ENCODE peak calls at places on chromosomes 7 and 10, in five cellular contexts. P is spleen, F is sigmoid colon, M is HepG2, S is endothelial cell of umbilical vein. C is an unnamed sample.

GRCh38 chr7:126780993-126781392 is 471.7 kb downstream of the GRM8 start:
- DNase-seq in P (no peak), S (no peak), F (no peak), M (no peak), C (no peak)

GRCh38 chr10:111650088-111650487 is 533.5 kb downstream of the GPAM start:
- DNase-seq in F (no peak), P (no peak), S (no peak), M (no peak), C (no peak)

GRCh38 chr7:140200102-140200989 is 23.6 kb upstream of the KDM7A start:
- DNase-seq in F (peak), S (peak), M (peak), P (no peak), C (no peak)

GRCh38 chr10:127044191-127044590 is 139.0 kb downstream of the DOCK1 start:
- DNase-seq in M (no peak), S (no peak), P (no peak), F (peak), C (no peak)

GRCh38 chr7:107860241-107860961 is 30.6 kb upstream of the DLD start:
- DNase-seq in P (no peak), F (no peak), S (no peak), M (no peak), C (no peak)

GRCh38 chr10:88676283-88677060 is 12.2 kb downstream of the LIPF start:
- DNase-seq in M (no peak), S (no peak), P (no peak), F (no peak), C (no peak)

GRCh38 chr10:99630439-99630838 is 10.2 kb upstream of the SLC25A28 start:
- DNase-seq in P (no peak), M (peak), F (no peak), S (peak), C (no peak)

GRCh38 chr7:26860361-26860760 is 4.0 kb downstream of the SKAP2 start:
- DNase-seq in P (no peak), S (peak), F (no peak), M (peak), C (no peak)

GRCh38 chr7:155533120-155533826 is 13.1 kb downstream of the CNPY1 start:
- DNase-seq in P (peak), M (no peak), S (no peak), F (peak), C (no peak)

GRCh38 chr10:22505923-22506685 is 160.8 kb downstream of the SPAG6 start:
- DNase-seq in P (peak), M (no peak), F (no peak), S (no peak), C (peak)

GRCh38 chr10:87734987-87735827 is 75.5 kb downstream of the PAPSS2 start:
- DNase-seq in F (no peak), P (no peak), M (peak), S (peak), C (no peak)

GRCh38 chr7:106050743-106051110 is 61.4 kb downstream of the SYPL1 start:
- DNase-seq in M (no peak), P (no peak), S (peak), F (no peak), C (no peak)

GRCh38 chr7:35030848-35031247 is 6.4 kb downstream of the DPY19L1 start:
- DNase-seq in F (no peak), P (no peak), M (no peak), S (no peak), C (no peak)

GRCh38 chr7:106731207-106731606 is 70.2 kb upstream of the CCDC71L start:
- DNase-seq in F (no peak), M (no peak), S (peak), P (no peak), C (no peak)

GRCh38 chr10:86300399-86300925 is 66.1 kb downstream of the GRID1 start:
- DNase-seq in P (peak), M (no peak), S (no peak), F (peak), C (no peak)

GRCh38 chr7:1705856-1706255 is 35.8 kb downstream of the ELFN1 start:
- DNase-seq in S (no peak), F (no peak), P (peak), M (no peak), C (no peak)

GRCh38 chr10:13971586-13972475 is 358.9 kb downstream of the FRMD4A start:
- DNase-seq in M (no peak), S (peak), F (no peak), P (no peak), C (no peak)

GRCh38 chr7:79272066-79272669 is 181.3 kb downstream of the MAGI2 start:
- DNase-seq in P (no peak), S (peak), F (no peak), M (peak), C (peak)

GRCh38 chr7:28135760-28136159 is 44.8 kb downstream of the JAZF1 start:
- DNase-seq in M (no peak), S (peak), P (no peak), F (no peak), C (no peak)

GRCh38 chr7:57305192-57305748 is 144.7 kb upstream of the ZNF716 start:
- DNase-seq in S (no peak), M (no peak), P (peak), F (no peak), C (no peak)

GRCh38 chr10:43461950-43462349 is 25.0 kb downstream of the ZNF487 start:
- DNase-seq in M (peak), P (no peak), F (no peak), S (peak), C (peak)

GRCh38 chr7:126778101-126778500 is 474.6 kb downstream of the GRM8 start:
- DNase-seq in M (no peak), F (no peak), S (no peak), P (no peak), C (no peak)

GRCh38 chr10:20598590-20598989 is 298.5 kb downstream of the NEBL start:
- DNase-seq in S (no peak), F (peak), M (no peak), P (no peak), C (no peak)

GRCh38 chr10:79268100-79268670 is 79.1 kb upstream of the PPIF start:
- DNase-seq in M (no peak), F (no peak), P (no peak), S (peak), C (no peak)

GRCh38 chr10:71476249-71477011 is 79.7 kb downstream of the CDH23 start:
- DNase-seq in F (peak), S (no peak), M (no peak), P (peak), C (no peak)

GRCh38 chr10:28872592-28873165 is 195.4 kb downstream of the BAMBI start:
- DNase-seq in S (no peak), P (no peak), F (no peak), M (peak), C (no peak)

GRCh38 chr7:131961281-131961680 is 404.9 kb upstream of the PODXL start:
- DNase-seq in F (no peak), M (no peak), S (no peak), P (no peak), C (no peak)

GRCh38 chr7:38796636-38797501 is 112.1 kb downstream of the VPS41 start:
- DNase-seq in M (peak), S (peak), F (no peak), P (no peak), C (peak)

GRCh38 chr10:62354941-62355340 is 19.2 kb upstream of the ZNF365 start:
- DNase-seq in P (no peak), M (no peak), F (no peak), S (no peak), C (no peak)

GRCh38 chr7:33965116-33965827 is 59.9 kb downstream of the BMPER start:
- DNase-seq in M (no peak), P (no peak), S (no peak), F (no peak), C (no peak)

GRCh38 chr10:93072225-93072712 is 1.4 kb upstream of the CYP26A1 start:
- DNase-seq in P (no peak), S (no peak), F (no peak), M (no peak), C (no peak)

GRCh38 chr7:50305697-50306300 is 1.3 kb downstream of the IKZF1 start:
- DNase-seq in F (no peak), P (no peak), S (no peak), M (no peak), C (no peak)

GRCh38 chr7:50307368-50308012 is 3.0 kb downstream of the IKZF1 start:
- DNase-seq in M (no peak), P (peak), S (no peak), F (no peak), C (no peak)

GRCh38 chr7:50304911-50305621 is 550 bp downstream of the IKZF1 start:
- DNase-seq in F (no peak), S (no peak), P (peak), M (no peak), C (no peak)

GRCh38 chr7:50308301-50309129 is 4.0 kb downstream of the IKZF1 start:
- DNase-seq in P (no peak), M (no peak), F (peak), S (no peak), C (no peak)

GRCh38 chr7:50306491-50307367 is 2.2 kb downstream of the IKZF1 start:
- DNase-seq in F (no peak), M (no peak), P (peak), S (no peak), C (no peak)
- H3K4me3 ChIP-seq in F (peak), M (no peak), P (peak), S (no peak), C (no peak)

GRCh38 chr10:110525349-110526260 is 27.9 kb downstream of the DUSP5 start:
- DNase-seq in S (no peak), F (peak), P (no peak), M (no peak), C (no peak)
- TF ChIP-seq POLR2AphosphoS5 in S (peak), F (no peak), P (no peak), M (no peak), C (no peak)

DNA sequence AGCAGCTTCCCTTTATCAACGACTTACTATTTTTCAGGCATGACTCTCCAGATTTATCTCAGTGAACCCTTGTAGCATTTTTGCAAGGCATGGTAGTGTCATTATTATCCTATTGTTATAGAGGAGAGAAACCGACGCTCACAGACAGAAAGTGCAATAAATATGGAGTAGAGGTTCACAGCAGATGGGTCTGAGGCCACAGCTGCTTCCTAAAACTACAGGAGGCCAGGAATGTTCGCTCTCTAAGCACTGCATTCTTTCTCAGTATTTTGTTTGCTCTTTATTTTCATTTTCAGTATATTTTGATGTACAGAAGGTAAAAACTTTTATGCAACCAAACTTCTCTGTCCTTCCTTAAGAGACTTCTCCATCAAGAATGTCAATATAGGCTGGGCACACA is 4.5 kb upstream of the AEBP1 start:
- DNase-seq in P (no peak), F (no peak), M (no peak), S (no peak), C (no peak)
- H3K27ac ChIP-seq in P (peak), F (no peak), M (no peak), S (no peak), C (no peak)

DNA sequence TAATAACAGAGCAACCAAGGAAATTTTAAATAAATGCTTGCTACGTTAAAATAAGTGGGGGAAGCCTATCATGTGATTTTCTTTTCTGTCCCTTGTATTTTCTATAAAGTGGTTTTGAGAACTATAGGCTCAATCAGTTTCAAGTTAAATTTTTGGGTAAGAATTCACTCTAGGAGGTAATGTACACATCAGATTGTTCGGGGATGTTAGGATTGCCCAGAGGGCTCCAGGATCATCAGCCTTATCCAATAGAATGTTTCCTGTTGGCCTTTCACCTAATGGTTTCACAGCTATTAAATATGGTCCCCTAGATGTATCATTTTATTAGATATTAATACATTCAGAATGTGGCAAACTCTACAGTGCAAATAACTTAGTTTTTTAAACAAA is 438.4 kb upstream of the NPVF start:
- DNase-seq in S (no peak), F (no peak), P (no peak), M (no peak), C (no peak)
- H3K4me3 ChIP-seq in S (no peak), F (no peak), P (no peak), M (no peak), C (no peak)

DNA sequence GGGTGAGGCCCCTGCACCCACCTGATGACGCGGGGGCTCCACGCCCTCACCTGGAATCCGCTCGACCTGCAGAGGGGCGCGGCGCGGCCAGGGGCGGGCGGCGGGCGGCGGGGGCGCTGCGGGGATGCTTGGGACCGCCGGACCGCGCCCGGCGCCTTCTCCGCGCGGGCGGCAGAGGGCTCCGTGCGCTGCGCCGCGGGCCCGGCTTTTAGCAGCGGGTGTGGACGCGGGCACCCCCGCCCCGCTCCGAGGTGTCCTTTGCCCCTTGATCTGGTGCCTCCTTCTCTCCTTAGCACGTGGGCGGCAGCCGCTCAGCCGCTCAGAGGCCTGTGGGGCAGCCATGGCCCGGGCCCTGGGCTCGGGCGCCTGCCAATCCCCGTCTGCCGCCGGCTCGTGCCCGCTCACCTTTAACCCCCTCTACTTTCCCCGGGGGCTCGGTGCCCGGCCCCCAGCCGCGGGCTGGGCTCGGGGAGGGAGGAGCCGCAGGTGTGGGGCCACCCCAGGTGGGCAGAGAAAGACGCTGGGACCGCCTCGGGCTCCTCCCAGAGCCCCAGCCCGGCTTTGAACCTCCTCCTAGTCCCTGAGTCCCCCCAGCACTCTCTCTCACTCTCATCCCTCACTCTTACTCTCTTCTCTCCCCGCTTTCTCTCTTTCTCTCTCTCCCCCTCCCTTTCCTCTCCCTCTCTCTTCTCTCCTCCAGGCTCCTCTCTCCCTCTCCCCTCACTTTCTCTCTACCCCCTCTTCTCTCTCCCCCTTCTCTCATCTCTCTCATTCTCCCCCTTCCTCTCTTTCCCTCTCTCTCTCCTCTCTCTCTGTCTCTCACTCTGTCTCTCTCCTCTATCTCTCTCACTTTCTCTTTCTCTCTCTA is 19.7 kb upstream of the VPS37D start:
- DNase-seq in S (no peak), P (peak), F (no peak), M (peak), C (no peak)
- TF ChIP-seq POLR2AphosphoS5 in S (no peak), P (no peak), F (no peak), M (no peak), C (no peak)

DNA sequence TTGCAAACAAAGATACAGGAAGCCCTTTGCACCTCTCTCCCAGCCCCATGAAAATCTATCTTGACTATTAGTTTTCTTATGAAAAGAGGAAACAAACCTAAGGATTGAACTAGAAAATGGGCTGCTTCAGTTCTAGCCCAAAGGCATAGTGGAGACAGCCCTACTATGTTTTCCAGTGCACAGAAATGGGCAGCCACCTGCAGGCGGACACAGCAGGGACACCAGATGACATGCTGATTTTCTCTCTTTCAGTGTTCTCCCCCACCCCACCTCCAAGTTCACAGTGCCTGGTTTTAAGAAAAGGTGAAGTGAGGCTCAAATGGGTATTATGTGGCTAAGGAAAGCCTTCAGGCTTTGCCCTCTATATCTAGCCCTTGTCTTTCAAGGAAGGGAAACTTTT is 23.6 kb upstream of the DDX50 start:
- DNase-seq in F (no peak), P (no peak), M (no peak), S (no peak), C (no peak)
- H3K27ac ChIP-seq in F (no peak), P (no peak), M (peak), S (no peak), C (no peak)

DNA sequence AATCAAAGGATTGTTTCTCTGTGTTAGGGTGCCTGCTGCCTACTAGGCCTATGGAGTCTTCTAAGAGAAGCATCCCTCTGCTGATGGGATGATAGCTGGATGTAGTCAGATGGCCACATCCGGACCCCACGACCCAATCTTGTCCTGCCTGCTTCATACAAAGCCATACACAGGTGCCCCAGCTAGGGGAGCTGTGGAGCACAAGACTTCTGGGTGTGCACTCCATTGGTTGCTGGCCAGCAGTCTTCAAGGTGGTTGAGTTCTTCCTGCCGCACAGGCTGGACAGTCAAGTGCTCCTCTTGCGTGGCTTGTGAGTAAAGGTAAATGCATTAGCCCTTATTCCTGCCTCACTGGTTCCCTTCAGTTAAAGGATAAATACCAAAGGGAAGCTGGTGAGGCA is 120.2 kb downstream of the TEX36 start:
- DNase-seq in S (no peak), F (no peak), P (no peak), M (no peak), C (no peak)
- H3K4me3 ChIP-seq in S (no peak), F (no peak), P (no peak), M (no peak), C (no peak)